ENCODE peak calls at places on chromosomes 12 and 14, in four cellular contexts. Z is HepG2, P is K562, V is GM12878. U is an unnamed sample.

GRCh38 chr12:87280356-87280755 is 748.8 kb downstream of the C12orf50 start:
- DNase-seq in P (no peak), V (peak; percentile 21), Z (no peak), U (no peak)

GRCh38 chr14:42000450-42000849 is 393.8 kb downstream of the LRFN5 start:
- DNase-seq in P (no peak), Z (no peak), V (no peak), U (peak; percentile 0)

GRCh38 chr12:46628176-46628575 is 197.6 kb downstream of the SLC38A4 start:
- DNase-seq in V (no peak), P (no peak), Z (no peak), U (no peak)

GRCh38 chr12:132422057-132423043 is 67.6 kb upstream of the FBRSL1 start:
- DNase-seq in P (no peak), Z (no peak), V (no peak), U (no peak)

GRCh38 chr14:75279153-75279738 is 618 bp downstream of the FOS start:
- DNase-seq in P (peak; percentile 64), V (no peak), Z (no peak), U (no peak)

GRCh38 chr14:36070056-36071043 is 106.2 kb downstream of the PTCSC3 start:
- DNase-seq in Z (peak; percentile 84), V (no peak), P (peak; percentile 61), U (peak; percentile 82)

GRCh38 chr12:101474711-101475386 is at the start of gene SPIC:
- DNase-seq in V (no peak), P (no peak), Z (no peak), U (no peak)

GRCh38 chr14:64117671-64118402 is 176.3 kb downstream of the ESR2 start:
- DNase-seq in V (no peak), Z (no peak), P (no peak), U (peak; percentile 19)

GRCh38 chr12:5343711-5344110 is 88.2 kb upstream of the NTF3 start:
- DNase-seq in Z (no peak), P (no peak), V (no peak), U (no peak)

GRCh38 chr12:57765003-57765697 is 1.7 kb downstream of the CYP27B1 start:
- DNase-seq in Z (peak; percentile 40), P (no peak), V (no peak), U (peak; percentile 74)

GRCh38 chr14:76514599-76514998 is 138.7 kb downstream of the ESRRB start:
- DNase-seq in Z (peak; percentile 58), P (peak; percentile 43), V (no peak), U (peak; percentile 63)

GRCh38 chr12:2190896-2191533 is 138.2 kb downstream of the CACNA1C start:
- DNase-seq in Z (no peak), P (no peak), V (no peak), U (no peak)

GRCh38 chr12:26631846-26632245 is 201.1 kb downstream of the ITPR2 start:
- DNase-seq in Z (no peak), P (no peak), V (no peak), U (no peak)

GRCh38 chr12:56206373-56207166 is 15.2 kb downstream of the RNF41 start:
- DNase-seq in V (no peak), Z (peak; percentile 56), P (peak; percentile 76), U (peak; percentile 74)

GRCh38 chr14:23137221-23138172 is 18.4 kb upstream of the CEBPE start:
- DNase-seq in P (no peak), V (no peak), Z (no peak), U (no peak)

GRCh38 chr12:30837595-30837994 is 82.8 kb upstream of the CAPRIN2 start:
- DNase-seq in P (no peak), Z (no peak), V (no peak), U (peak; percentile 30)

GRCh38 chr12:68245071-68246021 is 8.1 kb downstream of the IL22 start:
- DNase-seq in V (no peak), P (peak; percentile 30), Z (no peak), U (no peak)

GRCh38 chr12:55470088-55470830 is at the start of gene OR6C70:
- DNase-seq in V (no peak), Z (no peak), P (no peak), U (no peak)

GRCh38 chr12:119684730-119685129 is 16.8 kb downstream of the PRKAB1 start:
- DNase-seq in P (no peak), V (no peak), Z (no peak), U (no peak)

DNA sequence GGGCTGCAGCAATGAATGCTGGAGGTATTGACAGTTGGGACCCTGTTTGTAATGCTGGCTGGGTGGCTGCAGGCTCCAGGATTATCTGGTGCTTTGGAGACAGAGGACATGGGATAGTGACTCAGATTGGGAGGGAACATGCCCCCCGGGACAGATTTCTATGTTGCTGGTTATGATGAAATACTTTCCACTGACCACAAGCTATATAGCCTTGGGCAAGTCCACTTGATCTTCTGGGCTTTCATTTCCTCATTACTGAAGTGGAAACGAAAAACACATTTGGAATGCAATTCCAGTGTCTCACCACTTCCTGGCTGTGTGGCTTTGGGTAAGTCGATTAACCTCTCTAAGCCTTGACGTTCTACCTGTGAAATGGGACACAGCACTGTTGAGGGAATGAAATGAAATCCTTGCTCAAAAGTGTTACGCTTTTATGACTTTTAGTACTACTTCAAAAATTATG is 6.3 kb upstream of the TPCN1 start:
- DNase-seq in V (peak; percentile 80), Z (peak; percentile 81), P (no peak), U (peak; percentile 79)
- TF ChIP-seq MYC in V (no peak), Z (no peak), P (no peak), U (no peak)

GRCh38 chr12:110279976-110280783 is 867 bp upstream of the ATP2A2 start:
- DNase-seq in V (no peak), Z (no peak), P (peak; percentile 54), U (peak; percentile 72)
- TF ChIP-seq REST in V (no peak), Z (no peak), P (no peak), U (no peak)

GRCh38 chr14:57834001-57834598 is 31.8 kb downstream of the SLC35F4 start:
- DNase-seq in P (no peak), V (no peak), Z (no peak), U (no peak)
- TF ChIP-seq RFX5 in P (no peak), V (no peak), Z (no peak), U (no peak)

DNA sequence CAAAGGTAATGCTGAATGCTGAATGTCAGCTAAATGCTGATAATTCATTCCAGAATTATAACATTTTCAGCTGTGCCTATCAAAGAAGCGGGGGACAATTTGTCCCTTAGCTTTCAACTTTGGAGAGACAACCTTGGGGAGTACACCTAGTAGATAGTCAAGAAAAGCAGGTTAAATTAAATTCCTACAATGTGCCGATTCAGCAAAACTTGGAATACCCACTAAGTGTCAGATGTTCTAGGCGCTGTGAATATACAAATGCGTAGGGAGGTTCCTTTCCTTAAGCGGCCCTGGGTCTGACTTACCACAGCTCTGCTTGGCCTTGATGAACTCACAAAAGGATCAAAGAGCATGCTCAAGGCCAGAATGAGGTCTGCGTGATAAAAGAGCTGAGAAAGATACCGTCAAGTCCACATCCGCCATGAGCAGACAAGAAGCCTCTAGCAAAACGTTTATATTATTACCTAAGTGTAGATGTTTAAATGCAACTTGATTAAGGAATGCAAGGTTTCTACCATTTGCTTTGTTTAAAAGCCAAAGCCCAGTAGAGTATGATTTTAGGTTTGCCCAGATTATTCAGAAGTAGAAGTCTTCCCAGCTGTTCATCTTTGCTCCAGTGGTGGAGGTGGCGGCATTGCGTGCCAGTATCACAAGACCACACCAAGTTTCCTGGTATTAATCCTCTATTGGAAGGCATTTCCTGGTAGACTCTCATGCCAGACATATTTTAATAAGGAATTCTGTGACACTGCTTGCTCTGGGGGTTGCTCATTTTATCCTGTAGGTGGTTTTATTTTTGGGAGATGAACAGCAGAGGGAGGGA is 368.6 kb downstream of the DPF3 start:
- DNase-seq in P (no peak), Z (no peak), V (no peak), U (no peak)
- TF ChIP-seq MYC in P (no peak), Z (no peak), V (no peak), U (no peak)

GRCh38 chr12:60997979-60998378 is 1262.2 kb upstream of the USP15 start:
- DNase-seq in V (no peak), P (no peak), Z (no peak), U (no peak)
- TF ChIP-seq REST in V (no peak), P (no peak), Z (no peak), U (no peak)

GRCh38 chr14:105912641-105913180 is 386.3 kb downstream of the TMEM121 start:
- DNase-seq in Z (no peak), P (no peak), V (no peak), U (no peak)
- TF ChIP-seq RFX5 in Z (no peak), P (no peak), V (no peak), U (no peak)

GRCh38 chr14:92415969-92416368 is 93.0 kb downstream of the SLC24A4 start:
- DNase-seq in Z (no peak), V (no peak), P (no peak), U (no peak)

GRCh38 chr14:92421756-92422155 is 91.8 kb upstream of the RIN3 start:
- DNase-seq in P (no peak), V (no peak), Z (no peak), U (no peak)

GRCh38 chr14:92412912-92413311 is 89.9 kb downstream of the SLC24A4 start:
- DNase-seq in Z (no peak), P (no peak), V (no peak), U (no peak)

GRCh38 chr14:92414685-92415084 is 91.7 kb downstream of the SLC24A4 start:
- DNase-seq in Z (no peak), P (no peak), V (no peak), U (no peak)

GRCh38 chr14:92417759-92418158 is 94.8 kb downstream of the SLC24A4 start:
- DNase-seq in V (no peak), P (no peak), Z (no peak), U (no peak)
- TF ChIP-seq MYC in V (no peak), P (no peak), Z (no peak), U (no peak)

GRCh38 chr12:128190614-128191013 is 76.4 kb upstream of the TMEM132C start:
- DNase-seq in V (no peak), P (no peak), Z (no peak), U (no peak)
- TF ChIP-seq REST in V (no peak), P (no peak), Z (no peak), U (no peak)

GRCh38 chr12:103956515-103957027 is 9.1 kb upstream of the TDG start:
- DNase-seq in Z (peak; percentile 11), P (no peak), V (no peak), U (no peak)
- TF ChIP-seq RFX5 in Z (no peak), P (no peak), V (no peak), U (no peak)

GRCh38 chr12:95601626-95602025 is 50.4 kb upstream of the USP44 start:
- DNase-seq in P (no peak), V (no peak), Z (no peak), U (no peak)
- TF ChIP-seq MYC in P (no peak), V (no peak), Z (no peak), U (no peak)

U was measured in A549.